ENCODE peak calls at places on chromosomes 4 and X, in seven cellular contexts. One of them, this sample, is unnamed.

GRCh38 chrX:45849261-45849660 is 648.6 kb upstream of the DIPK2B start:
- DNase-seq in pancreas: no peak
- DNase-seq in endodermal cell: no peak
- DNase-seq in suprapubic skin: no peak
- DNase-seq in fibroblast of mammary gland: peak
- DNase-seq in CD8-positive, alpha-beta memory T cell: no peak
- DNase-seq in GM06990: no peak
- DNase-seq in this sample: peak

GRCh38 chr4:37908488-37909343 is 17.8 kb downstream of the TBC1D1 start:
- DNase-seq in GM06990: no peak
- DNase-seq in CD8-positive, alpha-beta memory T cell: no peak
- DNase-seq in suprapubic skin: no peak
- DNase-seq in endodermal cell: no peak
- DNase-seq in fibroblast of mammary gland: peak
- DNase-seq in pancreas: no peak
- DNase-seq in this sample: peak

GRCh38 chr4:153788064-153788418 is 842 bp downstream of the SFRP2 start:
- DNase-seq in pancreas: no peak
- DNase-seq in suprapubic skin: no peak
- DNase-seq in fibroblast of mammary gland: peak
- DNase-seq in CD8-positive, alpha-beta memory T cell: no peak
- DNase-seq in GM06990: no peak
- DNase-seq in endodermal cell: peak
- DNase-seq in this sample: no peak

GRCh38 chr4:160928482-160928881 is 1235.3 kb downstream of the FSTL5 start:
- DNase-seq in endodermal cell: no peak
- DNase-seq in GM06990: no peak
- DNase-seq in pancreas: no peak
- DNase-seq in fibroblast of mammary gland: no peak
- DNase-seq in suprapubic skin: no peak
- DNase-seq in CD8-positive, alpha-beta memory T cell: no peak
- DNase-seq in this sample: no peak

GRCh38 chr4:17785858-17786257 is 4.4 kb upstream of the FAM184B start:
- DNase-seq in endodermal cell: no peak
- DNase-seq in CD8-positive, alpha-beta memory T cell: no peak
- DNase-seq in fibroblast of mammary gland: no peak
- DNase-seq in GM06990: no peak
- DNase-seq in suprapubic skin: no peak
- DNase-seq in pancreas: no peak
- DNase-seq in this sample: no peak

GRCh38 chrX:1528186-1528883 is 8.7 kb downstream of the P2RY8 start:
- DNase-seq in CD8-positive, alpha-beta memory T cell: no peak
- DNase-seq in suprapubic skin: peak
- DNase-seq in pancreas: no peak
- DNase-seq in endodermal cell: no peak
- DNase-seq in GM06990: no peak
- DNase-seq in fibroblast of mammary gland: no peak
- DNase-seq in this sample: no peak

GRCh38 chr4:79651516-79651915 is 243.5 kb upstream of the GK2 start:
- DNase-seq in suprapubic skin: no peak
- DNase-seq in GM06990: no peak
- DNase-seq in CD8-positive, alpha-beta memory T cell: no peak
- DNase-seq in pancreas: no peak
- DNase-seq in endodermal cell: peak
- DNase-seq in fibroblast of mammary gland: no peak
- DNase-seq in this sample: peak

GRCh38 chr4:67030636-67031035 is 514.7 kb downstream of the CENPC start:
- DNase-seq in GM06990: no peak
- DNase-seq in CD8-positive, alpha-beta memory T cell: no peak
- DNase-seq in pancreas: no peak
- DNase-seq in suprapubic skin: no peak
- DNase-seq in endodermal cell: no peak
- DNase-seq in fibroblast of mammary gland: no peak
- DNase-seq in this sample: peak

GRCh38 chr4:82560853-82561744 is 689 bp downstream of the TMEM150C start:
- DNase-seq in fibroblast of mammary gland: no peak
- DNase-seq in pancreas: peak
- DNase-seq in endodermal cell: peak
- DNase-seq in suprapubic skin: no peak
- DNase-seq in CD8-positive, alpha-beta memory T cell: no peak
- DNase-seq in GM06990: no peak
- DNase-seq in this sample: no peak

GRCh38 chrX:46882266-46882665 is 30.0 kb upstream of the JADE3 start:
- DNase-seq in suprapubic skin: no peak
- DNase-seq in fibroblast of mammary gland: no peak
- DNase-seq in GM06990: no peak
- DNase-seq in endodermal cell: peak
- DNase-seq in CD8-positive, alpha-beta memory T cell: no peak
- DNase-seq in pancreas: no peak
- DNase-seq in this sample: no peak

GRCh38 chr4:159175165-159175988 is 72.5 kb downstream of the RAPGEF2 start:
- DNase-seq in CD8-positive, alpha-beta memory T cell: peak
- DNase-seq in GM06990: peak
- DNase-seq in suprapubic skin: peak
- DNase-seq in endodermal cell: peak
- DNase-seq in fibroblast of mammary gland: peak
- DNase-seq in pancreas: no peak
- DNase-seq in this sample: peak

GRCh38 chr4:140326395-140326993 is 47.0 kb upstream of the SCOC start:
- DNase-seq in endodermal cell: peak
- DNase-seq in GM06990: no peak
- DNase-seq in fibroblast of mammary gland: peak
- DNase-seq in pancreas: no peak
- DNase-seq in suprapubic skin: no peak
- DNase-seq in CD8-positive, alpha-beta memory T cell: no peak
- DNase-seq in this sample: peak

GRCh38 chrX:49838374-49838773 is 9.3 kb downstream of the PAGE4 start:
- DNase-seq in suprapubic skin: no peak
- DNase-seq in CD8-positive, alpha-beta memory T cell: no peak
- DNase-seq in fibroblast of mammary gland: peak
- DNase-seq in GM06990: no peak
- DNase-seq in endodermal cell: peak
- DNase-seq in pancreas: no peak
- DNase-seq in this sample: peak

GRCh38 chr4:107862658-107863057 is 37.9 kb downstream of the SGMS2 start:
- DNase-seq in GM06990: no peak
- DNase-seq in endodermal cell: no peak
- DNase-seq in suprapubic skin: no peak
- DNase-seq in CD8-positive, alpha-beta memory T cell: no peak
- DNase-seq in pancreas: no peak
- DNase-seq in fibroblast of mammary gland: peak
- DNase-seq in this sample: peak

GRCh38 chr4:8583655-8584025 is 3.4 kb downstream of the GPR78 start:
- DNase-seq in fibroblast of mammary gland: no peak
- DNase-seq in pancreas: peak
- DNase-seq in GM06990: no peak
- DNase-seq in endodermal cell: no peak
- DNase-seq in CD8-positive, alpha-beta memory T cell: no peak
- DNase-seq in suprapubic skin: no peak
- DNase-seq in this sample: no peak

GRCh38 chr4:100188829-100189228 is 1.4 kb downstream of the DDIT4L start:
- DNase-seq in GM06990: no peak
- DNase-seq in suprapubic skin: no peak
- DNase-seq in fibroblast of mammary gland: no peak
- DNase-seq in CD8-positive, alpha-beta memory T cell: no peak
- DNase-seq in pancreas: no peak
- DNase-seq in endodermal cell: no peak
- DNase-seq in this sample: no peak

GRCh38 chr4:172599554-172599953 is 569.1 kb upstream of the GALNT7 start:
- DNase-seq in fibroblast of mammary gland: no peak
- DNase-seq in CD8-positive, alpha-beta memory T cell: no peak
- DNase-seq in suprapubic skin: no peak
- DNase-seq in pancreas: no peak
- DNase-seq in GM06990: no peak
- DNase-seq in endodermal cell: no peak
- DNase-seq in this sample: no peak

GRCh38 chr4:8409271-8410065 is 31.1 kb downstream of the ACOX3 start:
- DNase-seq in GM06990: no peak
- DNase-seq in CD8-positive, alpha-beta memory T cell: peak
- DNase-seq in pancreas: no peak
- DNase-seq in endodermal cell: no peak
- DNase-seq in suprapubic skin: no peak
- DNase-seq in fibroblast of mammary gland: peak
- DNase-seq in this sample: no peak

GRCh38 chrX:39773923-39774803 is 323.6 kb downstream of the BCOR start:
- DNase-seq in GM06990: no peak
- DNase-seq in CD8-positive, alpha-beta memory T cell: no peak
- DNase-seq in suprapubic skin: no peak
- DNase-seq in endodermal cell: no peak
- DNase-seq in pancreas: no peak
- DNase-seq in fibroblast of mammary gland: no peak
- DNase-seq in this sample: peak

GRCh38 chrX:13001961-13002671 is 27.2 kb downstream of the TMSB4X start:
- DNase-seq in suprapubic skin: no peak
- DNase-seq in GM06990: no peak
- DNase-seq in pancreas: no peak
- DNase-seq in CD8-positive, alpha-beta memory T cell: no peak
- DNase-seq in fibroblast of mammary gland: peak
- DNase-seq in endodermal cell: no peak
- DNase-seq in this sample: no peak

GRCh38 chr4:87982446-87982845 is 6.9 kb downstream of the SPP1 start:
- DNase-seq in fibroblast of mammary gland: peak
- DNase-seq in GM06990: no peak
- DNase-seq in endodermal cell: no peak
- DNase-seq in suprapubic skin: no peak
- DNase-seq in pancreas: no peak
- DNase-seq in CD8-positive, alpha-beta memory T cell: no peak
- DNase-seq in this sample: no peak

GRCh38 chr4:19381068-19381467 is 870.6 kb upstream of the SLIT2 start:
- DNase-seq in suprapubic skin: no peak
- DNase-seq in endodermal cell: no peak
- DNase-seq in fibroblast of mammary gland: peak
- DNase-seq in CD8-positive, alpha-beta memory T cell: no peak
- DNase-seq in GM06990: no peak
- DNase-seq in pancreas: no peak
- DNase-seq in this sample: peak

GRCh38 chr4:107814758-107815552 is 9.8 kb upstream of the SGMS2 start:
- DNase-seq in CD8-positive, alpha-beta memory T cell: no peak
- DNase-seq in GM06990: no peak
- DNase-seq in fibroblast of mammary gland: no peak
- DNase-seq in suprapubic skin: no peak
- DNase-seq in endodermal cell: no peak
- DNase-seq in pancreas: no peak
- DNase-seq in this sample: no peak

GRCh38 chr4:70603856-70604255 is 11.8 kb downstream of the AMBN start:
- DNase-seq in GM06990: no peak
- DNase-seq in suprapubic skin: no peak
- DNase-seq in endodermal cell: no peak
- DNase-seq in CD8-positive, alpha-beta memory T cell: no peak
- DNase-seq in pancreas: no peak
- DNase-seq in fibroblast of mammary gland: peak
- DNase-seq in this sample: peak

GRCh38 chr4:105210901-105211300 is 64.2 kb downstream of the TET2 start:
- DNase-seq in CD8-positive, alpha-beta memory T cell: no peak
- DNase-seq in GM06990: no peak
- DNase-seq in fibroblast of mammary gland: no peak
- DNase-seq in endodermal cell: no peak
- DNase-seq in pancreas: no peak
- DNase-seq in suprapubic skin: no peak
- DNase-seq in this sample: no peak